ENCODE peak calls at places on chromosomes 6 and 20, in ten cellular contexts. V, J, F, Q, K, S, Z, T, W and U are unnamed samples.

GRCh38 chr6:160254467-160255312 is 3.9 kb downstream of the SLC22A2 start:
- DNase-seq in V (no peak), J (no peak), F (no peak), Q (no peak), K (peak; percentile 74), S (no peak), Z (no peak), T (no peak), W (no peak), U (peak; percentile 86)

GRCh38 chr6:43771210-43771857 is 1.3 kb downstream of the VEGFA start:
- DNase-seq in V (no peak), J (peak; percentile 82), F (peak; percentile 78), Q (peak; percentile 72), K (peak; percentile 77), S (peak; percentile 81), Z (peak; percentile 59), T (peak; percentile 89), W (peak; percentile 45), U (peak; percentile 64)

GRCh38 chr6:13355043-13355945 is 27.0 kb upstream of the TBC1D7 start:
- DNase-seq in V (peak; percentile 90), J (no peak), F (no peak), Q (no peak), K (no peak), S (no peak), Z (peak; percentile 97), T (no peak), W (peak; percentile 98), U (peak; percentile 42)

GRCh38 chr6:78749326-78749725 is 118.0 kb upstream of the IRAK1BP1 start:
- DNase-seq in V (no peak), J (no peak), F (no peak), Q (no peak), K (no peak), S (no peak), Z (no peak), T (no peak), W (peak; percentile 31), U (no peak)

GRCh38 chr6:29071831-29072723 is 15.0 kb downstream of the OR2B3 start:
- DNase-seq in V (peak; percentile 2), J (no peak), F (no peak), Q (peak; percentile 69), K (peak; percentile 20), S (peak; percentile 24), Z (peak; percentile 58), T (no peak), W (peak; percentile 15), U (peak; percentile 27)

GRCh38 chr6:10180138-10181074 is 234.5 kb downstream of the TFAP2A start:
- DNase-seq in V (no peak), J (no peak), F (no peak), Q (no peak), K (no peak), S (no peak), Z (no peak), T (no peak), W (no peak), U (no peak)

GRCh38 chr6:52022675-52023074 is 64.7 kb downstream of the PKHD1 start:
- DNase-seq in V (no peak), J (no peak), F (no peak), Q (no peak), K (no peak), S (no peak), Z (no peak), T (no peak), W (no peak), U (no peak)

GRCh38 chr6:139472341-139473038 is 98.0 kb upstream of the CITED2 start:
- DNase-seq in V (no peak), J (no peak), F (no peak), Q (no peak), K (no peak), S (no peak), Z (peak; percentile 52), T (no peak), W (peak; percentile 74), U (no peak)

GRCh38 chr6:139240161-139241010 is 51.4 kb downstream of the TXLNB start:
- DNase-seq in V (peak; percentile 67), J (no peak), F (peak; percentile 63), Q (no peak), K (peak; percentile 51), S (no peak), Z (peak; percentile 92), T (no peak), W (peak; percentile 78), U (no peak)

GRCh38 chr6:2791124-2792050 is 26.2 kb downstream of the WRNIP1 start:
- DNase-seq in V (peak; percentile 46), J (no peak), F (no peak), Q (peak; percentile 84), K (peak; percentile 79), S (peak; percentile 72), Z (peak; percentile 96), T (no peak), W (peak; percentile 91), U (peak; percentile 67)

GRCh38 chr6:147065786-147066185 is 138.4 kb upstream of the STXBP5 start:
- DNase-seq in V (no peak), J (no peak), F (no peak), Q (no peak), K (peak; percentile 35), S (no peak), Z (no peak), T (no peak), W (no peak), U (no peak)

GRCh38 chr20:43838703-43839060 is 76.0 kb upstream of the TOX2 start:
- DNase-seq in V (no peak), J (no peak), F (no peak), Q (no peak), K (no peak), S (no peak), Z (no peak), T (no peak), W (no peak), U (no peak)

GRCh38 chr6:150766201-150766997 is 99.1 kb upstream of the MTHFD1L start:
- DNase-seq in V (no peak), J (no peak), F (no peak), Q (no peak), K (no peak), S (no peak), Z (peak; percentile 61), T (no peak), W (no peak), U (no peak)

GRCh38 chr20:2671977-2672376 is 8.0 kb upstream of the IDH3B start:
- DNase-seq in V (no peak), J (peak; percentile 16), F (no peak), Q (peak; percentile 38), K (no peak), S (no peak), Z (no peak), T (peak; percentile 9), W (no peak), U (no peak)
- TF ChIP-seq CTCF in V (peak; percentile 42), J (no peak), F (no peak), Q (peak; percentile 55), K (no peak), S (peak; percentile 9), Z (peak; percentile 33), T (no peak), W (no peak), U (no peak)

GRCh38 chr6:40330301-40330721 is 256.9 kb downstream of the LRFN2 start:
- DNase-seq in V (no peak), J (no peak), F (no peak), Q (peak; percentile 73), K (no peak), S (no peak), Z (no peak), T (no peak), W (no peak), U (no peak)

GRCh38 chr6:40328988-40329545 is 258.1 kb downstream of the LRFN2 start:
- DNase-seq in V (no peak), J (no peak), F (no peak), Q (peak; percentile 39), K (no peak), S (no peak), Z (no peak), T (no peak), W (no peak), U (no peak)

GRCh38 chr6:40326689-40327404 is 260.3 kb downstream of the LRFN2 start:
- DNase-seq in V (no peak), J (no peak), F (no peak), Q (no peak), K (no peak), S (no peak), Z (no peak), T (no peak), W (no peak), U (no peak)

GRCh38 chr6:40325791-40326190 is 261.4 kb downstream of the LRFN2 start:
- DNase-seq in V (no peak), J (no peak), F (no peak), Q (no peak), K (no peak), S (no peak), Z (no peak), T (no peak), W (no peak), U (no peak)

GRCh38 chr6:40328376-40328987 is 258.7 kb downstream of the LRFN2 start:
- DNase-seq in V (no peak), J (no peak), F (peak; percentile 63), Q (peak; percentile 94), K (peak; percentile 42), S (no peak), Z (no peak), T (no peak), W (no peak), U (peak; percentile 77)
- TF ChIP-seq CTCF in V (peak; percentile 58), J (peak; percentile 68), F (peak; percentile 71), Q (peak; percentile 94), K (peak; percentile 68), S (peak; percentile 44), Z (peak; percentile 49), T (peak; percentile 47), W (peak; percentile 15), U (peak; percentile 75)

GRCh38 chr6:170371588-170371987 is 65.0 kb downstream of the FAM120B start:
- DNase-seq in V (no peak), J (no peak), F (no peak), Q (no peak), K (no peak), S (no peak), Z (no peak), T (no peak), W (no peak), U (no peak)
- TF ChIP-seq CTCF in V (no peak), J (no peak), F (no peak), Q (no peak), K (no peak), S (no peak), Z (no peak), T (no peak), W (no peak), U (no peak)

GRCh38 chr20:59441306-59441705 is 140.9 kb downstream of the EDN3 start:
- DNase-seq in V (no peak), J (peak; percentile 15), F (no peak), Q (no peak), K (no peak), S (no peak), Z (no peak), T (no peak), W (no peak), U (no peak)

GRCh38 chr20:59448828-59449444 is 148.5 kb downstream of the EDN3 start:
- DNase-seq in V (no peak), J (no peak), F (no peak), Q (no peak), K (no peak), S (no peak), Z (no peak), T (no peak), W (no peak), U (no peak)

GRCh38 chr20:59443558-59443957 is 143.1 kb downstream of the EDN3 start:
- DNase-seq in V (no peak), J (no peak), F (no peak), Q (no peak), K (no peak), S (no peak), Z (no peak), T (no peak), W (no peak), U (no peak)

GRCh38 chr20:59441860-59442810 is 141.7 kb downstream of the EDN3 start:
- DNase-seq in V (no peak), J (peak; percentile 11), F (no peak), Q (no peak), K (no peak), S (no peak), Z (no peak), T (no peak), W (no peak), U (no peak)

GRCh38 chr20:59446361-59446760 is 145.9 kb downstream of the EDN3 start:
- DNase-seq in V (no peak), J (no peak), F (no peak), Q (no peak), K (no peak), S (no peak), Z (no peak), T (no peak), W (no peak), U (no peak)
- TF ChIP-seq CTCF in V (no peak), J (no peak), F (no peak), Q (no peak), K (no peak), S (no peak), Z (no peak), T (no peak), W (no peak), U (no peak)